ENCODE peak calls at places on chromosomes 1 and 21, in four cellular contexts. S is ovary, B is AG04450, H is HCT116. D is an unnamed sample.

GRCh38 chr1:198776602-198777029 is 137.8 kb downstream of the PTPRC start:
- DNase-seq in S (no peak), B (peak; percentile 67), H (no peak), D (peak; percentile 96)

GRCh38 chr1:18743233-18743632 is 112.6 kb downstream of the PAX7 start:
- DNase-seq in S (no peak), B (no peak), H (peak; percentile 12), D (no peak)

GRCh38 chr1:119968068-119968492 is 71.8 kb upstream of the ADAM30 start:
- DNase-seq in S (no peak), B (no peak), H (peak; percentile 47), D (no peak)

GRCh38 chr21:15732290-15732995 is 2.7 kb downstream of the USP25 start:
- DNase-seq in S (no peak), B (no peak), H (no peak), D (no peak)

GRCh38 chr1:168728452-168729404 is at the start of gene DPT:
- DNase-seq in S (no peak), B (no peak), H (no peak), D (peak; percentile 67)

GRCh38 chr1:72282690-72283203 is 408 bp upstream of the NEGR1 start:
- DNase-seq in S (peak; percentile 81), B (peak; percentile 83), H (no peak), D (peak; percentile 54)

GRCh38 chr1:54857741-54858665 is 29.0 kb downstream of the DHCR24 start:
- DNase-seq in S (no peak), B (no peak), H (peak; percentile 53), D (no peak)

GRCh38 chr1:174954686-174955669 is 44.8 kb upstream of the CACYBP start:
- DNase-seq in S (no peak), B (no peak), H (no peak), D (no peak)

GRCh38 chr1:75725256-75725655 is 747 bp downstream of the ACADM start:
- DNase-seq in S (no peak), B (no peak), H (no peak), D (no peak)

GRCh38 chr1:185483647-185484450 is 166.8 kb upstream of the IVNS1ABP start:
- DNase-seq in S (no peak), B (peak; percentile 51), H (no peak), D (peak; percentile 93)

GRCh38 chr1:162397039-162397448 is 14.9 kb downstream of the SH2D1B start:
- DNase-seq in S (no peak), B (no peak), H (no peak), D (no peak)

GRCh38 chr1:24932284-24932683 is 2.2 kb upstream of the RUNX3 start:
- DNase-seq in S (no peak), B (no peak), H (peak; percentile 21), D (no peak)

GRCh38 chr1:38994196-38994595 is 3.1 kb downstream of the AKIRIN1 start:
- DNase-seq in S (no peak), B (no peak), H (no peak), D (peak; percentile 16)

GRCh38 chr21:45104560-45104959 is 30.2 kb downstream of the ADARB1 start:
- DNase-seq in S (no peak), B (no peak), H (no peak), D (no peak)

GRCh38 chr21:41943468-41944250 is 10.2 kb downstream of the C2CD2 start:
- DNase-seq in S (no peak), B (no peak), H (no peak), D (no peak)

GRCh38 chr1:26283871-26284596 is 4.1 kb downstream of the SH3BGRL3 start:
- DNase-seq in S (no peak), B (no peak), H (no peak), D (no peak)

GRCh38 chr21:37225440-37225839 is 41.7 kb downstream of the VPS26C start:
- DNase-seq in S (no peak), B (no peak), H (no peak), D (no peak)

GRCh38 chr1:207227131-207227630 is 94.3 kb upstream of the CD55 start:
- DNase-seq in S (no peak), B (no peak), H (no peak), D (no peak)

GRCh38 chr1:153945795-153946621 is 510 bp downstream of the DENND4B start:
- DNase-seq in S (peak; percentile 78), B (no peak), H (no peak), D (no peak)

GRCh38 chr1:58848818-58849411 is 65.1 kb upstream of the JUN start:
- DNase-seq in S (peak; percentile 74), B (peak; percentile 91), H (peak; percentile 94), D (peak; percentile 86)

GRCh38 chr1:220151454-220151853 is 57.5 kb downstream of the IARS2 start:
- DNase-seq in S (peak; percentile 31), B (no peak), H (no peak), D (no peak)

GRCh38 chr1:226964068-226964425 is 24.0 kb downstream of the COQ8A start:
- DNase-seq in S (no peak), B (no peak), H (no peak), D (no peak)

GRCh38 chr1:19096036-19096833 is 113.8 kb downstream of the UBR4 start:
- DNase-seq in S (no peak), B (no peak), H (peak; percentile 6), D (no peak)

GRCh38 chr1:157838966-157839365 is 2.6 kb downstream of the CD5L start:
- DNase-seq in S (no peak), B (no peak), H (no peak), D (no peak)

GRCh38 chr1:157841708-157842107 is at the start of gene CD5L:
- DNase-seq in S (no peak), B (no peak), H (no peak), D (no peak)

GRCh38 chr1:157849229-157849875 is 7.7 kb upstream of the CD5L start:
- DNase-seq in S (no peak), B (no peak), H (no peak), D (no peak)

GRCh38 chr1:157842939-157843338 is 1.3 kb upstream of the CD5L start:
- DNase-seq in S (no peak), B (no peak), H (no peak), D (no peak)

GRCh38 chr1:157844084-157844830 is 2.6 kb upstream of the CD5L start:
- DNase-seq in S (no peak), B (no peak), H (no peak), D (no peak)
- TF ChIP-seq CTCF in S (no peak), B (no peak), H (no peak), D (no peak)

DNA sequence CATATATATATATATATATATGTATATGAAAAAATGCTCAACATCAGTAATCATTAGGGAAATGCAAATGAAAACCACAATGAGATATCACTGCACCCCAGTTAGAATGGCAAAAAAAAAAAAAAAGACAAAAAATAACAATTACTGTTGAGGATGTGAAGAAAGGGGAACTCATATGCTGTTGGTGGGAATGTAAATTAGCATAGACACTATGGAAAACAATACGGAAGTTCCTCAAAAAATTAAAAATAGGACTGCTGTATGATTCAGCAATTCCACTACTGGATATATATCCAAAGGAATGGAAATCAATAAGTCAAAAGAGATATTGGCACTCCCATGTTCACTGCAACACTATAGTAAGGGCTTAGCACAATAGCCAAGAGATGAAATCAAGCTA is 41.5 kb upstream of the CTBS start:
- DNase-seq in S (no peak), B (no peak), H (no peak), D (no peak)
- H3K4me3 ChIP-seq in S (no peak overlapping the region), B (no peak overlapping the region), H (no peak overlapping the region), D (no peak overlapping the region)

GRCh38 chr21:34891610-34891943 is 157.5 kb downstream of the RUNX1 start:
- DNase-seq in S (no peak), B (no peak), H (no peak), D (no peak)

GRCh38 chr21:34890258-34890723 is 158.8 kb downstream of the RUNX1 start:
- DNase-seq in S (no peak), B (no peak), H (no peak), D (no peak)

GRCh38 chr21:34894401-34894800 is 154.7 kb downstream of the RUNX1 start:
- DNase-seq in S (no peak), B (no peak), H (no peak), D (no peak)

GRCh38 chr21:34890724-34891609 is 158.1 kb downstream of the RUNX1 start:
- DNase-seq in S (peak; percentile 20), B (no peak), H (no peak), D (no peak)

DNA sequence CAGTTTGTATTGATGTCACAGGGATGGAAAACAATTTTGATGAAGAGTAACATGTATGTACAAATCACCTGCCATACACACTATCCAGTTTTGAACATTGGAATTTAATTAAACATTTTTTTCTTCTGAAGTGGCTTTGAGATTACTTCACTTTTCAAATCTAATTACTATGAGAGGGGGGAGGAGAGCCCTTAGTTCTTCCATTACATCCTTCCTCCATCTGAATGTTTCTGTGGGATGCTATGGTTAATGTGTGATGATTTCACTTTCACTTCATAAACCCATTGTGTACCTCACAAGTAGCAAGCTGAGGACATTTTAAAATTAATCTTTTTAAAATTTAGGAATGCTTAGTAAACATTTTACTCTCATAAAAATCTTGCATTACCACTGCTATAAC is 156.9 kb downstream of the RUNX1 start:
- DNase-seq in S (no peak), B (no peak), H (no peak), D (no peak)
- H3K27me3 ChIP-seq in S (no peaks in the 10 kb centered on the region), B (no peaks in the 10 kb centered on the region), H (no peaks in the 10 kb centered on the region), D (no peaks in the 10 kb centered on the region)

GRCh38 chr1:45412899-45413298 is 72.7 kb upstream of the MUTYH start:
- DNase-seq in S (no peak), B (no peak), H (no peak), D (no peak)
- TF ChIP-seq CTCF in S (no peak), B (no peak), H (no peak), D (no peak)

D was measured in BJ.